ENCODE peak calls at places on chromosomes 13 and 19, in seven cellular contexts. L is PC-3; G is A549; S is left lung; J is T-helper 17 cell; Z is naive thymus-derived CD8-positive, alpha-beta T cell; M is activated CD8-positive, alpha-beta T cell treated with anti-CD3 and anti-CD28 coated beads for 36 hours. F is an unnamed sample.

GRCh38 chr13:30088312-30088855 is 219.0 kb downstream of the KATNAL1 start:
- ATAC-seq in G (no peak), S (no peak), Z (no peak), M (no peak), L (no peak), J (no peak), F (no peak)

GRCh38 chr13:48626077-48626449 is 27.7 kb upstream of the CYSLTR2 start:
- ATAC-seq in Z (no peak), J (no peak), L (no peak), M (no peak), G (no peak), S (no peak), F (no peak)

GRCh38 chr19:18519962-18520847 is 1.7 kb downstream of the ELL start:
- ATAC-seq in G (peak), Z (no peak), L (peak), M (no peak), J (no peak), S (peak), F (peak)

GRCh38 chr13:98189841-98190505 is 12.9 kb upstream of the RNF113B start:
- ATAC-seq in Z (no peak), J (no peak), G (no peak), M (no peak), S (no peak), L (no peak), F (peak)

GRCh38 chr13:110809871-110810486 is 96.5 kb downstream of the ING1 start:
- ATAC-seq in L (no peak), S (no peak), J (no peak), M (no peak), Z (no peak), G (no peak), F (no peak)

GRCh38 chr19:35739275-35740107 is 2.8 kb downstream of the IGFLR1 start:
- ATAC-seq in J (no peak), S (no peak), L (no peak), G (peak), Z (no peak), M (no peak), F (no peak)

GRCh38 chr13:39016087-39016486 is 21.8 kb downstream of the PROSER1 start:
- ATAC-seq in L (no peak), M (peak), S (no peak), Z (no peak), J (no peak), G (no peak), F (no peak)

GRCh38 chr13:112177459-112177858 is 110.5 kb downstream of the SOX1 start:
- ATAC-seq in M (no peak), S (peak), L (no peak), G (no peak), Z (no peak), J (no peak), F (no peak)

GRCh38 chr13:52165410-52165809 is 6.0 kb upstream of the NEK3 start:
- ATAC-seq in G (no peak), Z (no peak), L (no peak), S (no peak), J (no peak), M (no peak), F (no peak)

GRCh38 chr13:48562296-48563066 is 29.6 kb upstream of the RCBTB2 start:
- ATAC-seq in L (peak), Z (peak), J (peak), M (peak), S (peak), G (no peak), F (no peak)

GRCh38 chr19:14023404-14024235 is 4.3 kb upstream of the RLN3 start:
- ATAC-seq in G (peak), Z (no peak), L (peak), M (peak), J (no peak), S (peak), F (peak)

GRCh38 chr19:35346193-35347052 is 1.3 kb upstream of the FFAR1 start:
- ATAC-seq in L (no peak), J (peak), M (peak), G (no peak), S (peak), Z (peak), F (no peak)

GRCh38 chr13:39452834-39453233 is 150.2 kb downstream of the LHFPL6 start:
- ATAC-seq in J (no peak), Z (no peak), S (peak), L (no peak), G (no peak), M (no peak), F (no peak)

GRCh38 chr13:31056650-31057275 is 104.9 kb downstream of the HSPH1 start:
- ATAC-seq in L (no peak), G (no peak), Z (no peak), S (no peak), J (peak), M (no peak), F (peak)

GRCh38 chr13:51305558-51305957 is 33.9 kb upstream of the SERPINE3 start:
- ATAC-seq in S (no peak), J (no peak), L (no peak), Z (no peak), M (no peak), G (no peak), F (no peak)

GRCh38 chr13:113176292-113176691 is 17.8 kb downstream of the PROZ start:
- ATAC-seq in S (peak), J (peak), M (peak), G (peak), L (no peak), Z (no peak), F (no peak)

GRCh38 chr13:54301085-54301484 is 1272.5 kb downstream of the OLFM4 start:
- ATAC-seq in S (no peak), J (no peak), L (no peak), Z (no peak), M (no peak), G (no peak), F (no peak)

GRCh38 chr19:6450166-6450565 is 9.4 kb downstream of the SLC25A23 start:
- ATAC-seq in Z (no peak), L (no peak), G (no peak), J (no peak), S (no peak), M (no peak), F (no peak)

GRCh38 chr19:51119089-51119488 is 5.6 kb upstream of the SIGLEC9 start:
- ATAC-seq in M (no peak), S (peak), L (no peak), Z (no peak), G (no peak), J (no peak), F (no peak)

GRCh38 chr19:40502081-40502480 is 35.3 kb downstream of the SPTBN4 start:
- ATAC-seq in G (no peak), L (no peak), S (no peak), J (no peak), Z (no peak), M (no peak), F (no peak)

GRCh38 chr13:60273971-60274370 is 110.2 kb upstream of the DIAPH3 start:
- ATAC-seq in M (no peak), G (no peak), L (no peak), Z (no peak), J (no peak), S (no peak), F (no peak)

GRCh38 chr19:36528921-36529518 is 949 bp upstream of the ZNF260 start:
- ATAC-seq in S (peak), L (peak), G (peak), M (peak), J (no peak), Z (no peak), F (no peak)

GRCh38 chr13:49858183-49858856 is 65.8 kb upstream of the KPNA3 start:
- ATAC-seq in G (peak), Z (no peak), J (no peak), M (no peak), S (peak), L (peak), F (peak)

GRCh38 chr13:69168436-69168835 is 939.2 kb upstream of the ATXN8OS start:
- ATAC-seq in G (peak), J (no peak), S (no peak), M (no peak), Z (no peak), L (no peak), F (no peak)

GRCh38 chr19:33389574-33390119 is 16.1 kb downstream of the CEBPG start:
- ATAC-seq in Z (no peak), G (no peak), S (peak), L (no peak), J (no peak), M (no peak), F (no peak)

GRCh38 chr13:77360032-77360431 is 33.1 kb upstream of the MYCBP2 start:
- ATAC-seq in Z (no peak), L (no peak), G (no peak), J (no peak), S (no peak), M (no peak), F (no peak)

GRCh38 chr19:6572217-6572616 is 18.7 kb downstream of the CD70 start:
- ATAC-seq in G (no peak), M (no peak), L (no peak), J (no peak), Z (no peak), S (peak), F (no peak)

GRCh38 chr19:1266818-1267440 is 2.2 kb upstream of the CIRBP start:
- ATAC-seq in J (peak), Z (peak), L (peak), G (peak), S (peak), M (peak), F (peak)

F was measured in SK-N-SH treated with all-trans-retinoic acid at 6 μM for 48 hours.